ENCODE peak calls at places on chromosomes 16 and 17, in ten cellular contexts. O is stimulated activated CD4-positive, alpha-beta T cell treated with anti-CD3 and anti-CD28 coated beads, Interleukin-12 subunit alpha, Interleukin-12 subunit beta, amount 100 ng/mL, for 48 hours; D is NCI-H510A; I is NCI-H524 treated with DMSO at 0.1 percent for 48 hours; R is HCT116; F is mammary epithelial cell; C is T-helper 1 cell; L is NCI-H1436 treated with DMSO at 0.1 percent for 48 hours; X is brain microvascular endothelial cell; V is heart left ventricle. T is an unnamed sample.

GRCh38 chr17:28741358-28742349 is 2.2 kb upstream of the TRAF4 start:
- DNase-seq in C (no peak), X (no peak), V (peak), F (no peak), R (no peak), D (no peak), I (no peak), L (no peak), O (no peak), T (no peak)

GRCh38 chr17:29166507-29166887 is 13.7 kb downstream of the MYO18A start:
- DNase-seq in O (no peak), D (no peak), X (no peak), V (no peak), L (no peak), F (no peak), C (no peak), R (no peak), I (no peak), T (no peak)

GRCh38 chr16:8583199-8583598 is 7.1 kb downstream of the TMEM114 start:
- DNase-seq in O (no peak), D (no peak), X (peak), R (no peak), F (peak), C (no peak), I (no peak), V (no peak), L (no peak), T (no peak)

GRCh38 chr16:85627102-85627834 is 14.1 kb downstream of the GSE1 start:
- DNase-seq in F (no peak), I (no peak), V (no peak), C (no peak), O (no peak), L (no peak), X (no peak), D (no peak), R (no peak), T (no peak)

GRCh38 chr16:86033016-86033474 is 134.1 kb downstream of the IRF8 start:
- DNase-seq in D (no peak), R (no peak), F (no peak), X (no peak), I (no peak), L (no peak), O (no peak), V (no peak), C (no peak), T (no peak)

GRCh38 chr17:83029571-83029970 is 49.8 kb upstream of the METRNL start:
- DNase-seq in R (no peak), L (no peak), I (no peak), C (no peak), V (no peak), F (no peak), O (no peak), D (no peak), X (no peak), T (no peak)

GRCh38 chr16:19384656-19385055 is 33.0 kb upstream of the TMC5 start:
- DNase-seq in R (peak), C (no peak), O (no peak), V (no peak), X (no peak), F (peak), L (no peak), D (peak), I (no peak), T (no peak)

GRCh38 chr16:3173892-3174617 is 13.9 kb upstream of the OR1F1 start:
- DNase-seq in V (no peak), D (no peak), I (no peak), L (no peak), X (no peak), C (peak), O (no peak), F (peak), R (no peak), T (no peak)

GRCh38 chr16:23403547-23403946 is 49.4 kb downstream of the COG7 start:
- DNase-seq in I (peak), L (no peak), R (no peak), D (no peak), F (no peak), V (no peak), C (no peak), X (no peak), O (no peak), T (no peak)

GRCh38 chr16:1536601-1537000 is 3.1 kb downstream of the TMEM204 start:
- DNase-seq in V (no peak), X (no peak), O (no peak), C (no peak), I (no peak), L (no peak), D (no peak), F (no peak), R (no peak), T (no peak)

GRCh38 chr17:32259596-32259995 is 6.0 kb upstream of the RHBDL3 start:
- DNase-seq in V (no peak), D (no peak), C (no peak), R (no peak), F (no peak), X (peak), L (no peak), I (no peak), O (no peak), T (no peak)

GRCh38 chr16:74711938-74712337 is 11.3 kb upstream of the MLKL start:
- DNase-seq in L (no peak), V (no peak), F (no peak), X (no peak), I (no peak), D (no peak), C (no peak), O (no peak), R (no peak), T (no peak)

GRCh38 chr17:29054835-29055234 is 11.9 kb downstream of the PIPOX start:
- DNase-seq in R (no peak), X (no peak), F (no peak), O (no peak), C (no peak), L (no peak), D (no peak), V (no peak), I (no peak), T (no peak)

T was measured in T-helper 22 cell.